ENCODE peak calls at places on chromosomes 1 and 21, in nine cellular contexts. O is PC-3, V is body of pancreas, X is thoracic aorta, G is left ventricle myocardium inferior, B is tibial nerve, N is endothelial cell of umbilical vein, E is ovary, K is psoas muscle. I is an unnamed sample.

GRCh38 chr1:184075040-184076029 is 23.8 kb downstream of the TSEN15 start:
- DNase-seq in O (peak; percentile 70), V (no peak), X (no peak), G (no peak), B (no peak), N (peak; percentile 75), E (no peak), K (no peak), I (no peak)

GRCh38 chr1:235236128-235236527 is 75.1 kb upstream of the RBM34 start:
- DNase-seq in O (no peak), V (no peak), X (no peak), G (no peak), B (no peak), N (no peak), E (no peak), K (no peak), I (no peak)

GRCh38 chr1:174815474-174815908 is 184.3 kb upstream of the CACYBP start:
- DNase-seq in O (no peak), V (no peak), X (no peak), G (no peak), B (no peak), N (no peak), E (no peak), K (no peak), I (no peak)

GRCh38 chr1:27099904-27100796 is 54.8 kb downstream of the SLC9A1 start:
- DNase-seq in O (no peak), V (no peak), X (no peak), G (peak; percentile 69), B (peak; percentile 57), N (no peak), E (peak; percentile 71), K (peak; percentile 78), I (no peak)

GRCh38 chr1:162210171-162210570 is 140.7 kb downstream of the NOS1AP start:
- DNase-seq in O (no peak), V (no peak), X (no peak), G (no peak), B (no peak), N (no peak), E (no peak), K (no peak), I (no peak)

GRCh38 chr1:62068978-62069377 is 125.7 kb upstream of the L1TD1 start:
- DNase-seq in O (no peak), V (no peak), X (no peak), G (no peak), B (no peak), N (no peak), E (no peak), K (no peak), I (no peak)

GRCh38 chr21:44913425-44914175 is 7.1 kb downstream of the ITGB2 start:
- DNase-seq in O (no peak), V (no peak), X (no peak), G (no peak), B (no peak), N (no peak), E (no peak), K (no peak), I (no peak)

GRCh38 chr1:94621802-94622201 is 80.2 kb upstream of the F3 start:
- DNase-seq in O (no peak), V (no peak), X (no peak), G (no peak), B (no peak), N (no peak), E (no peak), K (no peak), I (no peak)

GRCh38 chr1:185267701-185268100 is 49.3 kb downstream of the IVNS1ABP start:
- DNase-seq in O (no peak), V (no peak), X (no peak), G (no peak), B (no peak), N (no peak), E (no peak), K (no peak), I (no peak)

GRCh38 chr21:42187976-42188653 is 30.8 kb upstream of the ABCG1 start:
- DNase-seq in O (no peak), V (no peak), X (no peak), G (no peak), B (no peak), N (no peak), E (no peak), K (no peak), I (no peak)

GRCh38 chr1:209845405-209845725 is 17.6 kb downstream of the UTP25 start:
- DNase-seq in O (no peak), V (no peak), X (no peak), G (no peak), B (no peak), N (no peak), E (no peak), K (no peak), I (no peak)

GRCh38 chr1:173048629-173049326 is 2.0 kb downstream of the TNFSF18 start:
- DNase-seq in O (peak; percentile 98), V (no peak), X (no peak), G (no peak), B (no peak), N (peak; percentile 47), E (no peak), K (no peak), I (no peak)

GRCh38 chr1:210236840-210237409 is 4.3 kb downstream of the SERTAD4 start:
- DNase-seq in O (no peak), V (no peak), X (no peak), G (peak; percentile 77), B (peak; percentile 57), N (peak; percentile 87), E (peak; percentile 69), K (peak; percentile 68), I (no peak)

GRCh38 chr21:38688068-38688467 is 117.7 kb upstream of the ETS2 start:
- DNase-seq in O (no peak), V (no peak), X (no peak), G (no peak), B (no peak), N (no peak), E (no peak), K (no peak), I (no peak)

GRCh38 chr1:119373465-119373864 is 4.9 kb downstream of the HAO2 start:
- DNase-seq in O (peak; percentile 78), V (no peak), X (no peak), G (no peak), B (no peak), N (no peak), E (no peak), K (no peak), I (no peak)

GRCh38 chr1:3992103-3992556 is 92.1 kb upstream of the C1orf174 start:
- DNase-seq in O (no peak), V (no peak), X (no peak), G (no peak), B (no peak), N (no peak), E (no peak), K (no peak), I (no peak)

GRCh38 chr1:14738235-14738634 is 139.8 kb downstream of the KAZN start:
- DNase-seq in O (peak; percentile 88), V (no peak), X (no peak), G (no peak), B (no peak), N (no peak), E (no peak), K (no peak), I (no peak)

GRCh38 chr1:15836772-15837669 is 10.5 kb upstream of the SPEN start:
- DNase-seq in O (no peak), V (no peak), X (no peak), G (peak; percentile 54), B (no peak), N (peak; percentile 23), E (peak; percentile 67), K (peak; percentile 63), I (no peak)

GRCh38 chr1:98103617-98104284 is 182.9 kb upstream of the DPYD start:
- DNase-seq in O (peak; percentile 23), V (no peak), X (no peak), G (no peak), B (no peak), N (no peak), E (no peak), K (no peak), I (no peak)

GRCh38 chr1:172561252-172561651 is 28.3 kb downstream of the SUCO start:
- DNase-seq in O (peak; percentile 98), V (no peak), X (no peak), G (no peak), B (no peak), N (no peak), E (no peak), K (no peak), I (no peak)

GRCh38 chr1:13224480-13225060 is 1.4 kb downstream of the PRAMEF18 start:
- DNase-seq in O (no peak), V (no peak), X (no peak), G (no peak), B (no peak), N (no peak), E (no peak), K (peak; percentile 6), I (no peak)
- TF ChIP-seq CTCF in O (no peak), V (no peak), X (no peak), G (no peak), B (no peak), N (no peak), E (no peak), K (no peak), I (no peak)

GRCh38 chr1:115266729-115267421 is 71.2 kb downstream of the NGF start:
- DNase-seq in O (no peak), V (no peak), X (no peak), G (peak; percentile 53), B (no peak), N (no peak), E (no peak), K (no peak), I (no peak)
- H3K36me3 ChIP-seq in O (no peaks in the 10 kb centered on the region), V (no peaks in the 10 kb centered on the region), X (no peaks in the 10 kb centered on the region), G (no peaks in the 10 kb centered on the region), B (no peaks in the 10 kb centered on the region), N (no peaks in the 10 kb centered on the region), E (no peaks in the 10 kb centered on the region), K (no peaks in the 10 kb centered on the region), I (no peaks in the 10 kb centered on the region)

DNA sequence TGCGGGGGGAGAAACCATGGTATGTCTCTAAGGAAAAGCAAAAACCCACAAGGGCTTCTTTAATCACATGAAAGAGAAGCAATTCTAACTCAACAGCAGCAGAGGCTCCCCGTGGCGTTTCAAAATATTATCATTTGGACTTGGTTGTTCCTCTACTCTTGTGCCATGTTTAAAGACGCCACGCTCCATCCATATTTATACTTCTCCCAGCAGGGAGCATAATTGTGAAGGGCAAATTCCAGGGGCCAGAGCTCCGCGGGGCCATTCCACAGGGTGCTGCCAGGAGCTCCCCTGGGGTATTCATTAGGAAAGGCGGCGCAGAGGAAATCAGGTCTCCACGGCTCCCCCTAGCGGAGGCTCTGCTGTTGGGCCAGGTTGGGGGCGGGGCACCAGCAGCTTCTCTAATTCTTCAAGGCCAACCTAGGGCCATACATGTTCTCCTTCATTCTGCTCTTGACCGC is 92.1 kb upstream of the SSX2IP start:
- DNase-seq in O (peak; percentile 40), V (peak; percentile 78), X (no peak), G (peak; percentile 64), B (peak; percentile 41), N (peak; percentile 48), E (peak; percentile 25), K (peak; percentile 68), I (no peak)
- H3K4me3 ChIP-seq in O (no peak overlapping the region), V (no peak overlapping the region), X (peak overlapping the region; percentile 47), G (no peak overlapping the region), B (peak overlapping the region; percentile 15), N (no peak overlapping the region), E (no peak overlapping the region), K (no peak overlapping the region), I (no peak overlapping the region)

DNA sequence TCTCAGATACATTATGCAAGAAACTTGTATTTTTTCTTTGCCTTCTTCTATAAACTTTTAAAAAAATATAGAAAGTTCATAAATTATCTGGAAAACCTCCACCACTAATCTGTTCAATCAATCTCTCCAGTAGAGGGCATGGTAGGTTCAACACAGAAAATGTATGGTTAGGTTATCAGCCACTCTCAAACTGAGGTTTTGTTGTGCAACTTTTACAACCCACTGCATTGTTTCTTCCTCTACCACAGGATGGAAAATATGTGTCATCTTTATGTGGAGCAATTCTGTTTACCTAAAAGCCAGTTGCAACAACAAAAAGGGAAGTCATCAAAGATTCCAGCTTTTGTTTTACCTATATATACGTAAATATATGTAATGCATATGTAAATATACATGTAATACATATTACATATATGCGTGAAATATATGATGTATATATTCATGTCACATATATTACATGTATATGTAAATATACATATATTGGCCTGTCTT is 3.0 kb upstream of the RGS2 start:
- DNase-seq in O (peak; percentile 91), V (no peak), X (no peak), G (no peak), B (no peak), N (peak; percentile 88), E (no peak), K (no peak), I (peak; percentile 69)
- TF ChIP-seq CTCF in O (peak; percentile 76), V (peak; percentile 54), X (peak; percentile 60), G (peak; percentile 54), B (peak; percentile 26), N (peak; percentile 50), E (no peak), K (peak; percentile 54), I (peak; percentile 62)